ENCODE peak calls at places on chromosomes 3 and 15, in ten cellular contexts. P is PC-9; S is RPMI7951; C is AG04450; Q is foreskin fibroblast; U is AG09319; F is right atrium auricular region; R is HAP-1; Z is DMS153; K is effector CD4-positive, alpha-beta T cell. M is an unnamed sample.

GRCh38 chr3:64530434-64531049 is 157.3 kb downstream of the ADAMTS9 start:
- DNase-seq in P (peak), Z (no peak), K (no peak), U (no peak), Q (peak), R (peak), C (no peak), F (peak), S (peak), M (peak)

GRCh38 chr3:70716832-70717231 is 404.4 kb upstream of the MDFIC2 start:
- DNase-seq in K (no peak), R (no peak), S (peak), U (peak), C (no peak), Z (no peak), P (no peak), Q (peak), F (no peak), M (no peak)

GRCh38 chr3:151216641-151217040 is 13.6 kb upstream of the GPR171 start:
- DNase-seq in U (no peak), R (no peak), Q (peak), F (no peak), S (no peak), P (no peak), C (no peak), Z (no peak), K (no peak), M (peak)

GRCh38 chr3:13874891-13875290 is 5.0 kb downstream of the WNT7A start:
- DNase-seq in C (no peak), Q (no peak), P (no peak), U (no peak), S (peak), Z (no peak), K (no peak), R (no peak), F (no peak), M (no peak)

GRCh38 chr3:102078864-102079808 is 229.8 kb downstream of the NFKBIZ start:
- DNase-seq in F (no peak), P (peak), Z (no peak), R (no peak), Q (no peak), S (no peak), U (no peak), K (no peak), C (no peak), M (no peak)

GRCh38 chr3:17213102-17213501 is 328.3 kb downstream of the PLCL2 start:
- DNase-seq in Q (peak), U (no peak), C (no peak), P (no peak), R (no peak), Z (no peak), S (no peak), K (no peak), F (no peak), M (no peak)

GRCh38 chr3:52893723-52894122 is 3.6 kb downstream of the STIMATE start:
- DNase-seq in Q (peak), F (no peak), C (no peak), K (no peak), R (no peak), U (no peak), S (no peak), P (no peak), Z (no peak), M (no peak)

GRCh38 chr3:32319607-32320006 is 72.0 kb upstream of the CMTM7 start:
- DNase-seq in U (no peak), Z (no peak), Q (no peak), P (no peak), R (no peak), C (no peak), K (no peak), S (no peak), F (no peak), M (no peak)

GRCh38 chr3:127325630-127325961 is 37.8 kb upstream of the PRR20G start:
- DNase-seq in K (no peak), C (no peak), U (no peak), F (peak), S (peak), P (no peak), Z (no peak), R (no peak), Q (no peak), M (no peak)

GRCh38 chr15:50968353-50968752 is 59.9 kb downstream of the AP4E1 start:
- DNase-seq in P (no peak), S (no peak), K (no peak), F (no peak), U (no peak), C (no peak), Z (no peak), R (no peak), Q (peak), M (no peak)

GRCh38 chr3:37540786-37541185 is 320.9 kb upstream of the CTDSPL start:
- DNase-seq in P (no peak), U (no peak), K (no peak), Q (no peak), S (no peak), Z (peak), R (no peak), C (no peak), F (no peak), M (no peak)

GRCh38 chr3:38254872-38255271 is 10.7 kb upstream of the SLC22A13 start:
- DNase-seq in Q (no peak), Z (no peak), C (no peak), K (no peak), R (no peak), U (no peak), F (no peak), P (no peak), S (no peak), M (no peak)

GRCh38 chr15:87498545-87498944 is 758.0 kb downstream of the NTRK3 start:
- DNase-seq in F (no peak), P (no peak), S (peak), R (no peak), C (peak), U (no peak), Q (peak), Z (no peak), K (no peak), M (no peak)

GRCh38 chr3:25889132-25889917 is 99.4 kb downstream of the OXSM start:
- DNase-seq in R (no peak), Q (no peak), P (no peak), C (no peak), S (no peak), F (no peak), K (no peak), U (no peak), Z (no peak), M (no peak)